ENCODE peak calls at places on chromosomes 6 and 20, in five cellular contexts. J is osteocyte, Z is cardiac muscle cell, K is endodermal cell, U is tibial artery. E is an unnamed sample.

GRCh38 chr20:38002422-38002821 is 30.8 kb downstream of the TTI1 start:
- DNase-seq in U (no peak), Z (no peak), J (no peak), K (no peak), E (no peak)

GRCh38 chr6:39393075-39393474 is 70.6 kb upstream of the KCNK16 start:
- DNase-seq in U (no peak), K (no peak), Z (no peak), J (no peak), E (no peak)

GRCh38 chr6:149716584-149716983 is 1.3 kb downstream of the LATS1 start:
- DNase-seq in K (no peak), U (no peak), Z (no peak), J (no peak), E (peak)

GRCh38 chr6:111283707-111284106 is 196.4 kb downstream of the SLC16A10 start:
- DNase-seq in Z (no peak), K (no peak), J (no peak), U (no peak), E (no peak)

GRCh38 chr20:62285722-62286121 is 17.1 kb upstream of the ADRM1 start:
- DNase-seq in K (no peak), J (no peak), Z (no peak), U (peak), E (no peak)

GRCh38 chr20:4091332-4092135 is 76.2 kb upstream of the RNF24 start:
- DNase-seq in J (peak), U (no peak), K (peak), Z (peak), E (peak)

GRCh38 chr6:40328376-40328987 is 258.7 kb downstream of the LRFN2 start:
- DNase-seq in Z (peak), U (no peak), K (peak), J (no peak), E (peak)

GRCh38 chr6:23329091-23329490 is 759.7 kb downstream of the HDGFL1 start:
- DNase-seq in U (no peak), J (no peak), Z (peak), K (no peak), E (no peak)

GRCh38 chr6:16781348-16782169 is 20.3 kb upstream of the ATXN1 start:
- DNase-seq in K (no peak), Z (peak), J (no peak), U (no peak), E (no peak)

GRCh38 chr20:14566505-14566904 is 229.1 kb upstream of the FLRT3 start:
- DNase-seq in U (no peak), K (no peak), Z (no peak), J (no peak), E (no peak)

GRCh38 chr6:6730831-6731230 is 142.3 kb downstream of the LY86 start:
- DNase-seq in Z (no peak), U (no peak), J (no peak), K (no peak), E (no peak)

DNA sequence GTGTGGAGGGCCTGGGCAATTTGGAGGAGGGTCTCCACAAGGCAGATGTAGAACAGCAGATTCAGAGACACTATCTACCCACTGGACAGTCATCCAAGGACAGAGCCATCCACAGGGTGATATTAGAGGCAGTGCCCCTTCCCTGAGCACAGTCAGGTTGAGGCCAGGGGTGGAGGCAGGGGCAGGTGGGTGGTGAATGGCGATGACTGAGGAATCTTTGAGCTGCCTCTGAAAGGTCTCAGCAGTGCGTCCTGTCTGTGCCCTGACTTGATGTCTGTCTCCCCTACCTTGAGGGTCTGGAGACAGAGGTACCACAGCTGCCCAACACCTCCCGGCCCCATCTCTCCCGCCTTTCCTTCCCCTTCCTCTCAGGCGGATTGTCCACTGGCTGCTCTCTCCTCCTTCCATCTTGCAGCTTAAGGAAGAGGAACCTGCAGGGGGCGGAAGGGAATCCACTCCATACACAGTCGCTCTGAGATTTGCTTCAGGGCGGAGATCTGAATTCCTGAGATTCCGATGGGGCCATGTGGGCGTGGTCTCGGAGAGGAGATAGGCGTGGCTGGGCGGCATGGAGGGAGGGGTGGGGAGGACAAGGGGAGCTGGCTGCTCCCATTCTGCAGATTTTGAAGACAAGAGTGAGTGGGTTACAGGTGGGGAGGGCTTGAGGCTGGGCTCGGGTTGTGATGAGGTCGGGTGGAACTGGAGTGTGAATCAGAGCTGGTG is 1.7 kb downstream of the MUCL3 start:
- DNase-seq in J (no peak), U (no peak), Z (peak), K (peak), E (no peak)
- TF ChIP-seq CTCF in J (peak), U (no peak), Z (peak), K (peak), E (no peak)

DNA sequence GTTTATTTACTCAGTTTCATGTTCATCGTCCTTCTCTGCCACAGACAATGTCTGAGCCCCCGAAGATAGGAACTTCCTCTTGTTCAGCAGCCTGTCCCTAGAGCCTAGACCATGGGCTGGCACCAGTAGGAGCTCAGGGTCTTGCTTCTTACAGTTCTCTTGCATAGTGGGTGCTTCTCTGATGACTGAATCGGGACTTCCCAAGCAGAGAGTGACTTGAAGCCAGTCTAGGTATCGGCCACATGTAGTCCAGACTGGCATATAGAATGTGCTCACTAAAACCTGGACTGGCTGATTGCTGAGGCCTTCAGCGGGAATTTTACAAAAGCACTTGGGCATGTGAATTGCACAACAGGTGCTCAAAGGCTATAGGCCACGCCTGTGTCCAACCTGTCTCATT is 52.0 kb downstream of the PRDM1 start:
- DNase-seq in K (no peak), U (no peak), Z (no peak), J (no peak), E (no peak)
- TF ChIP-seq CTCF in K (no peak), U (no peak), Z (no peak), J (no peak), E (no peak)

DNA sequence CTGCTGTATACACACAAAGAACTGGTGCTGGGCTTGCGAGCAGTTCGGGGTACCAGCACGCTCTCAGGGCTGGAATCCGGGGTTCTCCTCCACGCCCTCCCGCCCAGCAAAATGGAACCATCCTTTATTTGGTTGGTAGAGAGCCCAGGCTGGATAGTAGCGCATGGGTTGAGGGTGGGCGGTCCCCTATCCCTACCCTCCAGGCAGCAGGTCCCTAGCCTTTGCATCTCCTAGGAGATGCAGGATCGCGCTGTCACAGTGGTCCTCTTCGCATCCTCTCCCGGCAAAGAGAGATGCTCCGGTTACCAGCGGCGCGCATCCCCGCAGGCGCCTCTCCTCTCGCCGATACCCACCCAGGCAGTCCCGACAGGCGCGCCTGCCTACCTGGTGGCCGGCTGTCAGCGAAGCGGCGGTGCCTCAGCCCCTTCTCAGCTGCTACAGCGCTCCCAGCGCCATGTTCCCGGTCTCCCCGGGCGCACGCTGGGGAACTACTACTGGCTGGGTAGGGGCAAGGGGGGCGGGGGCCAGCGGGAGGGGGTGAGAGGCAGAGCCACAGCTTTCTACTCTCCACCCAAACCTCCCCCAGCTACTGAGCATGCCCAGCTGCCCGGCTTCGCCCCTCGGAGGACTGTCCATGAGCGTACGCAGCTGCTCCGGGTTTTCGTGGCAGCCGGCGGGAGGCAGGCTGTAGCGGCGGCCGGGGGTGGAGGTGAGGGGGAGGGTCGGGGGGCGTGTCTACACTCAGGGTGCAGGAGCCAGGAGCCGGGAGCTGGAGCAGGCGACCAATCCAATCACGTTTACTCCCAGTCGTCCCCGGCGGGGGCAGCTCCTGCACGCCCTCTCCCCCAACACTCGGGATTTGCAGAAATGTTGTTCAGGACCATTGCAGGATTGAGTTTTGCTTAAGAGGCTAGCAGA is at the start of gene PAK5:
- DNase-seq in J (no peak), K (peak), Z (peak), U (peak), E (no peak)
- TF ChIP-seq CTCF in J (no peak), K (no peak), Z (no peak), U (no peak), E (no peak)

GRCh38 chr6:151490996-151491395 is 2.8 kb upstream of the CCDC170 start:
- DNase-seq in Z (no peak), J (no peak), K (no peak), U (no peak), E (no peak)
- TF ChIP-seq CTCF in Z (no peak), J (no peak), K (no peak), U (no peak), E (no peak)

DNA sequence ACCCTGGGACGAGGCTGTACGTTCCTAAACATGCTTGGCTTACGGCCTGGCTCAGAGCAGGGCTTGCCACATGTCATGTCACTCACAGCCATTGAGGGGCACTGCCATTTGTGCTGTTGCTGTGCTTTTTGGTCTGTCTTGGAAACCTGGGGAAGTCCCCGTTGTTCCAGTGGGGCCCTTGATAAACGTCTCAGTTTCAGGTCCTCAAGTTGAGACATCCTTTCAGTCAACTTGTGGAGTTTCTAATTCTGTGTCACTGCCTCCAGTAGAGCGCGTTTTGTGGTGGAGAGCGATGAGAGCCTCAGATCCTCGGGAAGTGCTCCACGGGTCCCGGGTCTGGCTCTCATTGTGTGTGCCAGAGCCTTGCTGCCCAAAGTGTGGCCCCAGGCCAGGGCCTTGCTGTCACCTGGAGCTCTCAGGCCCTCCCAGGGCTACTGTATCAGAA is 43.0 kb upstream of the CCR6 start:
- DNase-seq in K (no peak), J (no peak), Z (no peak), U (no peak), E (peak)
- TF ChIP-seq CTCF in K (peak), J (no peak), Z (no peak), U (no peak), E (peak)

DNA sequence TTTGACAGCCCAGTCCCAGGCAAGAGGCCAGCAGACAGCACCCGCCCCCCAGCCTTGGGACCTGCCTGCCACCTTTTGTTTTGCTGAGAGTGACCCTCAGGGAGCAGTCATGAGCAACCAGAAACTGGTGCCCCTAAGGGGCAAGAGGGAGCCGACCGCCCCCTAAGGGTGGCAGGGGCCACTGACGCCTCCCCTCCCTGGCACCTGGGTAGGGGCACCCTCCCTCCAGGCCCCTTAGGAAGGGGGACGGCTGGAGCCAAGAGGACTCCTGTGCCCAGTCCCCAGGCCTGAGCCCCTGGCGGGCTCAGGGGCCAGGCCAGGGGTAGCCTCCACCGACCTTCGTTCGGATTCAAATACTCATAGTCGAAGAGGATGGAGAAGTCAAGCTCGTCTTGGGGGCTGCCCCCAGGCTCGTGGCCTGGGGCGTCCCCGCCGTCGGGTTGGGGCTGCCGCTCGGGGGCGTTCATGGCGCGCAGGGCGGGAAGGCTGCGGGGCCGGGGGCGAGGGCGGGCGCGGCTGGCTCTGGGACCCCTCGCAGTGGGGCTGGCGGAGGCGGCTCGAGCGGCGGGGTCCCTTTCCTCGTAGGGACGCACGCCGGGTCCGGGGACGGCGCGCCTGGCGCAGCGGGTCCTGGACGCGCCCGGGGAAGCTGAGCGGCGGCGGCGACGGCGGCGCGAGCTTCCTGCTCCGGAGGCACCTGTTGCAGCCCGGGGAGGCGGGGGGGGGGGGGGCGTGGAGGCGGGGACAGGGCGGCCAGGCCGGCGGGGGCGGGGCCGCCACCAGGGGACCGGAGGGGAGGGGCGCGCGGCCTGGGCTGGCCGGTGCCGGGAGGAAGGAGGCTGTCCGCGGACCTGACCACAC is at the start of gene NFATC2:
- DNase-seq in K (peak), Z (peak), J (no peak), U (no peak), E (peak)
- TF ChIP-seq CTCF in K (peak), Z (peak), J (no peak), U (peak), E (peak)

GRCh38 chr20:12598894-12599293 is 409.9 kb upstream of the SPTLC3 start:
- DNase-seq in Z (no peak), K (no peak), J (no peak), U (no peak), E (no peak)
- TF ChIP-seq CTCF in Z (no peak), K (no peak), J (no peak), U (no peak), E (no peak)

DNA sequence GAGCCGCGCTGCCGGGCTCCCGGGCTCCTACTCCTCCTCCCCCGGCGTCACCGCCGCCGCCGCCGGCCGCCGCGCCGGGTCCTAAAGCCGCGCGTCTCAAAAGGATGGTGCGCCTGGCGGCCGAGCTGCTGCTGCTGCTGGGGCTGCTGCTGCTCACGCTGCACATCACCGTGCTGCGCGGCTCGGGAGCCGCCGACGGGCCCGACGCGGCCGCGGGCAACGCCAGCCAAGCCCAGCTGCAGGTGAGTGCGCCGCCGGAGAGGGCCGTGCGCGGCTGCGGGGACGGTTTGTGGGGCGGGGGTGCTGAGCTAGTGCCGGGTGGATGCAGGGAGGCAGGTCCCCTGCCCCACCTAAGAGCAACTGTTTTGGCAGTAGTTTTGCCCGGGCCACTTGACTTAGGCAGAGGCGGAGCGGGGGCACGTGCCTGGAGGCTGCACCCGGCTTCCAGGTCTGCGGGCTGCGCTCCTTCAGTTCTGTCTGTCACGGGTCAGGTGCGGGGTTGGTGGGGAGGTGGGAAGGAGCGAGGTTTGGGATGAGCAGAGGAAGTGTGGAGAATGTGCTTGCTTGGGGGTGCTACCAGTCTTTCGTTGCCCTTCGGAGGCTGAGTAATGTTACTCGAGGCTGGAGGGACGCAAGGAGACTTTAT is 722 bp downstream of the ISM1 start:
- DNase-seq in K (peak), U (peak), J (no peak), Z (peak), E (peak)
- TF ChIP-seq CTCF in K (peak), U (peak), J (peak), Z (no peak), E (no peak)

GRCh38 chr6:52571099-52571755 is 5.6 kb downstream of the TRAM2 start:
- DNase-seq in J (no peak), K (no peak), U (peak), Z (no peak), E (no peak)

GRCh38 chr6:52574709-52575489 is 2.0 kb downstream of the TRAM2 start:
- DNase-seq in K (no peak), J (no peak), Z (no peak), U (peak), E (peak)

GRCh38 chr6:52572536-52572935 is 4.3 kb downstream of the TRAM2 start:
- DNase-seq in J (no peak), U (no peak), K (no peak), Z (no peak), E (no peak)

GRCh38 chr6:52575490-52575868 is 1.4 kb downstream of the TRAM2 start:
- DNase-seq in K (peak), U (no peak), J (no peak), Z (no peak), E (no peak)

DNA sequence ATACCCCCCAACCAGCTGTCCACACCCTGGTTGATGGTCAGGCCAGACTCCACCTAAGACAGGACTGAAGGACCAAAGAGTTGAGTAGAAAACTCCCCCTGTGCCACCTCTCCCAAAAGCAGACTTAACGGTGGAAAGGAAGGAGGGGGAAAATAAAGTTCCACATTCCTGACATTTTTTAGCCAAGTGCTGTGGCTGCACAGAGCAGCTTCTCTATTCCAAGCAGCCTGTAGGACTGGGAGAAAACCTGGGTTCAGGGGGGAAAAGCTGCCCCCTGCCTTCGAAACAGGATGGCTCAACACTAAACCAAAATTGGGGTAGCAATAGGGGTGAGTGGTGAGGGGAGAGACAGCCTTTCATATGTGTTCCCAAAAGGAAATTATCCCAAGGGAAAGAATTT is 3.6 kb downstream of the TRAM2 start:
- DNase-seq in J (no peak), U (no peak), Z (peak), K (peak), E (no peak)
- TF ChIP-seq CTCF in J (peak), U (no peak), Z (peak), K (no peak), E (no peak)

E was measured in GM20000.